ENCODE peak calls at places on chromosomes 12 and 14, in four cellular contexts. A is aorta, M is tibial nerve, Q is NAMALWA. X is an unnamed sample.

GRCh38 chr14:85531141-85531593 is 1.2 kb downstream of the FLRT2 start:
- DNase-seq in A (peak; percentile 84), M (peak; percentile 62), Q (no peak), X (no peak)

GRCh38 chr12:3964404-3964803 is 91.2 kb upstream of the PARP11 start:
- DNase-seq in A (no peak), M (no peak), Q (no peak), X (no peak)

GRCh38 chr14:104659764-104660523 is 29.5 kb upstream of the INF2 start:
- DNase-seq in A (peak; percentile 73), M (no peak), Q (peak; percentile 79), X (peak; percentile 17)

GRCh38 chr12:9347328-9348127 is 139.3 kb upstream of the PZP start:
- DNase-seq in A (no peak), M (no peak), Q (no peak), X (no peak)

GRCh38 chr12:43758247-43758727 is 303 bp downstream of the PUS7L start:
- DNase-seq in A (no peak), M (no peak), Q (no peak), X (peak; percentile 61)

GRCh38 chr14:77603654-77604270 is 12.7 kb downstream of the SPTLC2 start:
- DNase-seq in A (no peak), M (peak; percentile 39), Q (no peak), X (peak; percentile 82)

GRCh38 chr14:64439141-64439540 is 26.2 kb upstream of the AKAP5 start:
- DNase-seq in A (no peak), M (no peak), Q (no peak), X (no peak)

GRCh38 chr14:106209745-106210144 is 683.4 kb downstream of the TMEM121 start:
- DNase-seq in A (no peak), M (no peak), Q (no peak), X (no peak)

GRCh38 chr12:89862511-89863331 is 154.1 kb upstream of the ATP2B1 start:
- DNase-seq in A (no peak), M (peak; percentile 23), Q (peak; percentile 81), X (peak; percentile 87)

GRCh38 chr14:52327374-52328226 is 13.5 kb downstream of the PTGER2 start:
- DNase-seq in A (no peak), M (no peak), Q (no peak), X (no peak)

GRCh38 chr12:2794261-2794735 is 472 bp upstream of the FKBP4 start:
- DNase-seq in A (no peak), M (no peak), Q (no peak), X (no peak)

GRCh38 chr14:73753043-73753886 is 39.1 kb upstream of the PNMA1 start:
- DNase-seq in A (peak; percentile 80), M (no peak), Q (no peak), X (peak; percentile 95)

GRCh38 chr12:93453633-93454032 is 11.9 kb upstream of the UBE2N start:
- DNase-seq in A (no peak), M (no peak), Q (no peak), X (no peak)